ENCODE peak calls at places on chromosome 12, in seven cellular contexts. U, A, B, M, N, D and V are unnamed samples.

GRCh38 chr12:51424094-51424661 is 453 bp upstream of the SLC4A8 start:
- DNase-seq in U (no peak), A (peak), B (no peak), M (no peak), N (no peak), D (no peak), V (no peak)

GRCh38 chr12:70246580-70246979 is 3.3 kb downstream of the CNOT2 start:
- DNase-seq in U (peak), A (peak), B (no peak), M (no peak), N (no peak), D (no peak), V (no peak)

GRCh38 chr12:10829994-10830393 is 3.8 kb upstream of the TAS2R10 start:
- DNase-seq in U (peak), A (peak), B (no peak), M (no peak), N (no peak), D (no peak), V (no peak)

GRCh38 chr12:49951411-49952105 is 1.0 kb downstream of the AQP2 start:
- DNase-seq in U (no peak), A (no peak), B (no peak), M (no peak), N (no peak), D (no peak), V (no peak)

GRCh38 chr12:31326689-31327659 is 1.0 kb upstream of the SINHCAF start:
- DNase-seq in U (no peak), A (peak), B (no peak), M (no peak), N (no peak), D (no peak), V (no peak)

GRCh38 chr12:130152386-130152785 is 9.9 kb upstream of the FZD10 start:
- DNase-seq in U (no peak), A (no peak), B (no peak), M (no peak), N (no peak), D (no peak), V (no peak)

GRCh38 chr12:131831021-131831571 is 2.9 kb downstream of the MMP17 start:
- DNase-seq in U (no peak), A (peak), B (no peak), M (no peak), N (no peak), D (no peak), V (peak)

GRCh38 chr12:50401383-50402155 is 884 bp downstream of the LARP4 start:
- DNase-seq in U (peak), A (peak), B (no peak), M (peak), N (no peak), D (no peak), V (no peak)

GRCh38 chr12:56243731-56244181 is 13.9 kb downstream of the SLC39A5 start:
- DNase-seq in U (no peak), A (peak), B (no peak), M (no peak), N (no peak), D (peak), V (no peak)

GRCh38 chr12:17478908-17479673 is 610.9 kb downstream of the RERGL start:
- DNase-seq in U (no peak), A (no peak), B (no peak), M (no peak), N (no peak), D (no peak), V (peak)
- TF ChIP-seq CTCF in U (no peak), A (no peak), B (no peak), M (no peak), N (no peak), D (no peak), V (no peak)

GRCh38 chr12:26091837-26092236 is 33.0 kb downstream of the BHLHE41 start:
- DNase-seq in U (no peak), A (peak), B (no peak), M (no peak), N (no peak), D (peak), V (no peak)
- TF ChIP-seq CTCF in U (peak), A (no peak), B (no peak), M (no peak), N (no peak), D (peak), V (peak)

DNA sequence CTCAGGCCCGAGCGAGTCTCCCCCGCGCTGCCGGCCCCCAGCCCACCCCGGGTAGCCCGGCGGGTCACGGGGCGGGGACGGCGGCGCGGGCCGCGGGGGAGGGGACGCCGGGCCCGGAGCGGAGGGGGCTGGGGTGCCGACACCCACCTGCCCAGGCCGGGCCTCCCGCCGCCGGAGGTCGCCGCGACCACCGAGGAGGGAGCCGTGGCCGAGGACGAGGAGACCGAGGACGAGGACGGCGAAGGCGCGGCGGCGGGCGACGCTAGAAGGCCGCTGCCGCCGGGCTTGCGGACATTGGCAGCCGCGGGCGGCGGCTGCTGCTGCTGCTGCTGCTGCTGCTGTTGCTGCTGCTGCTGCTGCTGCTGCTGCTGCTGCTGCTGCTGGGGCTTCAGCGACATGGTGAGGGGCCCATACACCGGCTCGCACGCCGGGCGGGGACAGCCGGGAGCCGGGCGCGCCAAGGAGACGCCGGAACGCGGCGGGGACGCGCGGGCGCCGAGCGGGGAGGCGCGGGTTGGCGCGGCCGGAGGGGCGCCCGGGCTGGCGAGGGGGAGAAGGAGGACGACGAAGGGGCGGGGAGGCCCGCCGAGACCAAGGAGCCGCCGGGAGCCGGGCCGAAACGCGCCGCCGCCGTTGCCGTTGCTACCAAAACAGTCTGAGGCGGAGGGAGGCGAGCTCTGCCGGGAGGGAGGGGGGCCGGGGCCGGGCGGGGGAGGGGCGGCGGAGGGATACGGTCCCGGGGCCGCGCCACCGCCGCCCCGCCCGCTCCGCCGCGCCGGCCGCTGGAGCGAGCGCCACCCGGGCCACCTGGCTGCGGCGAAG is at the start of gene ATXN2:
- DNase-seq in U (no peak), A (peak), B (no peak), M (no peak), N (peak), D (peak), V (peak)
- TF ChIP-seq CTCF in U (no peak), A (no peak), B (no peak), M (no peak), N (no peak), D (no peak), V (no peak)

DNA sequence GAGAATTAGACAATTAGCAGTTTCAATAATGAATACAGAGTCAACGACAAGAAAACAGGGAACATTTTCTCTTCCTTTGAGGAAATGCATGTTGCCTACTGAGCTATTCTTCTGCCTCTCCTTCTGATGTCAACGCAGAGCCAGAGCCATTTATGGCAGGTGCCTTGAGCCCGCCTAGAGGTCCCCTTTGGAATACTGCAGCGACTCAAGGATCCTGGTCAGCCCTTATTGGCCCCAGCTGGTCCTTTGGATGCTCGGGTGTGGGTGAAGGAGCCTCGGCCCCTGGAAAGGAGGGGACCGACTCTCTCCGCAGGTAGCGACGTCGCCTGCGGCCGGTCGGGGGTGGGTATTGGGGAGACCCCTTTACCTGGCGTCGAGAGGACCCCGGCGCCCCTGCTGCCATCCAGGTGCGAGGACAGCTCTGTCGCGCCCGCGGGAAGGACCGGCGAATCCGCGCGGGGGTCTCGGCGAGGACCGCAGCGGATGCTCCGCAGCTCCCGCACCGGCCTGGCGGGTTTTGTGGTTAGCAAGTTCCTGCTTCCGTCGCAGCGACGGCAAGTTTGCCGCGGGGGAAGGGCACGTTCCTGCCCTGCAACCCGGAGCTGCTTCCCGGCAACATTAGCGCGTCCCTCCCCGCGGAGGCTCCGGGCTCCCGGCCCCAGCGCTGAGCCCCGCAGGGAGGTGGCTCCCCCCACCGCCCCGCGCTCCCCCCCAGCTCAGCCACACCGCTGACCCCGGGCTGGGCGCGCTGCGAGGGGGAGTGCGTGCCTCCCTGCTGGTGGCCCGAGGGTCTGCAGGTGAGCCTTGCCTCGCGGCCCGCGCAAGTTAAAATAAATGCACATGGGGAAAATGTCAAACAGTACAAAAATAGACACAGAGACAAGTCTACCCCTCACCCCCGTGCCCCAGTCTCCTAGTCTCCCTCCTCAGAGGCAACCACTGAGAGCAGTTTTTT is at the start of gene MANSC1:
- DNase-seq in U (no peak), A (peak), B (peak), M (peak), N (peak), D (peak), V (no peak)
- TF ChIP-seq CTCF in U (peak), A (peak), B (peak), M (no peak), N (peak), D (peak), V (peak)

GRCh38 chr12:103503546-103504480 is 8.0 kb upstream of the C12orf42 start:
- DNase-seq in U (no peak), A (no peak), B (no peak), M (no peak), N (peak), D (peak), V (no peak)
- TF ChIP-seq CTCF in U (no peak), A (no peak), B (peak), M (no peak), N (peak), D (peak), V (peak)

DNA sequence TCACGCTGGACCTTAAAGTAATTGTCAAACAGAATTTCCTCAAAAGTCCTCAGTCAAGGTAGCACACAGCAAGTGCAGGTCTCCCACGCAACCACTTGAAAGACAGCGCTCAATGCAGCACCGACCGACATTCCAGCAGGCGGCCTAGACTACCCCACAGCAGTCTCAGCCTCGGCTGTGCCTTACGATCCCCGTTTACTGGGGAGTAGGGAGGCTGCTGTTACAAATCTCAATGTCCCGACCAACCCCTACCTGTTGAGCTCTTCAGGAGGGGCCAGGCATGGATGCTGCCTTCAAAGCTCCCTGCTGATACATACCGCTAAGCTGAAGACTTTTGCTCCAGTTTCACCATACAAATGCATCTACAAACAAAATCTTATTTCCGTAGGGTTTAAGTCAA is 21.8 kb downstream of the VPS37B start:
- DNase-seq in U (no peak), A (no peak), B (no peak), M (no peak), N (peak), D (no peak), V (no peak)
- TF ChIP-seq CTCF in U (no peak), A (no peak), B (no peak), M (no peak), N (peak), D (no peak), V (no peak)

DNA sequence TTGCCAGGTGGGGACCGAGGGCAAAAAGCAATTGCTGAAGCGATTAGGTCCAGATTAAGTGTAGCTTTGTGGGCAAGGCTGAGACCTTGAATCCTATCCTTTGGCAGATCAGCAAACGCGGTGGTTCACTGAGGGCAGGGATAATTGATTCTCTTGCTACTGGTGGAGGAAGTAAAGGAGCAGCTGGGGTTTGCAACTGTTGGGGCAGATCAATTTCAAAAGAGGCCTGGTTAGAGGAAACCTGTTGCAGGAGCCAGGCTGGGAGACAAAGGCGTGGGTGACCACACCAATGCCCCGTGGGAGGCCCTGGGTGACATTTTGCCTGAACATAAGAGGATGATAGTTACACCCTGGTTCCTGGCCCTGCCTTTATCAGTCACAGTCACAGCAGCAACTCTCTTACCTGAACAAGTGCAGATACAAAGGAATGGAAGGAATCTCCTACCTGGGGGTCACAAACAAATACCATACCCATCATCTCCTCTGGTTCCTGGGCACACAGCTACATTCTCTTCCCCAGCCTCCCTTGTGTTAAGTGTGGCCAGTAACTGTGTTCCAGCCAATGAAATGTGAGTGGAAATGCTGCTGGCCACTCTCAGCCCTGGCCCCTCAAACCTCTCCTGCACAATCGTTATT is 43.3 kb upstream of the RASSF3 start:
- DNase-seq in U (no peak), A (no peak), B (no peak), M (no peak), N (no peak), D (no peak), V (no peak)
- TF ChIP-seq CTCF in U (no peak), A (no peak), B (no peak), M (no peak), N (no peak), D (no peak), V (no peak)